ENCODE peak calls at places on chromosomes 7 and 10, in six cellular contexts. W is AG20443, R is type B pancreatic cell, L is AG09309, E is AG10803, S is skeletal muscle cell. U is an unnamed sample.

GRCh38 chr7:45677311-45677900 is 103.2 kb downstream of the ADCY1 start:
- DNase-seq in W (no peak), R (peak), L (no peak), E (no peak), S (no peak), U (no peak)

GRCh38 chr10:121521794-121522556 is 76.3 kb downstream of the FGFR2 start:
- DNase-seq in W (no peak), R (no peak), L (no peak), E (no peak), S (no peak), U (no peak)

GRCh38 chr7:50608196-50608906 is 43.1 kb upstream of the DDC start:
- DNase-seq in W (no peak), R (no peak), L (no peak), E (no peak), S (no peak), U (no peak)

GRCh38 chr10:46255696-46256355 is 31.0 kb upstream of the ANTXRL start:
- DNase-seq in W (peak), R (peak), L (no peak), E (peak), S (no peak), U (no peak)

GRCh38 chr7:101576993-101577392 is 52.1 kb downstream of the MYL10 start:
- DNase-seq in W (no peak), R (no peak), L (no peak), E (no peak), S (no peak), U (no peak)

GRCh38 chr10:68367121-68367520 is 34.4 kb upstream of the PBLD start:
- DNase-seq in W (peak), R (no peak), L (no peak), E (peak), S (no peak), U (no peak)

GRCh38 chr7:82413237-82413636 is 30.3 kb downstream of the CACNA2D1 start:
- DNase-seq in W (peak), R (no peak), L (no peak), E (peak), S (no peak), U (no peak)

GRCh38 chr10:44648691-44649090 is 262.4 kb upstream of the TMEM72 start:
- DNase-seq in W (no peak), R (no peak), L (no peak), E (peak), S (no peak), U (no peak)

GRCh38 chr7:36456548-36456947 is 66.9 kb downstream of the ANLN start:
- DNase-seq in W (no peak), R (no peak), L (no peak), E (no peak), S (no peak), U (no peak)

GRCh38 chr7:4738711-4739527 is 36.5 kb upstream of the AP5Z1 start:
- DNase-seq in W (peak), R (no peak), L (peak), E (peak), S (peak), U (peak)

GRCh38 chr10:82378146-82378545 is 503.2 kb downstream of the NRG3 start:
- DNase-seq in W (no peak), R (no peak), L (no peak), E (peak), S (peak), U (no peak)

GRCh38 chr10:43229208-43230061 is 37.4 kb downstream of the RASGEF1A start:
- DNase-seq in W (no peak), R (peak), L (no peak), E (no peak), S (no peak), U (no peak)

GRCh38 chr10:101793526-101793925 is 10.3 kb upstream of the NPM3 start:
- DNase-seq in W (no peak), R (no peak), L (no peak), E (no peak), S (no peak), U (no peak)

GRCh38 chr10:49260636-49261296 is 38.2 kb upstream of the C10orf71 start:
- DNase-seq in W (no peak), R (no peak), L (no peak), E (no peak), S (no peak), U (no peak)

GRCh38 chr7:137539111-137539715 is 195.7 kb upstream of the PTN start:
- DNase-seq in W (peak), R (no peak), L (peak), E (peak), S (peak), U (peak)

GRCh38 chr7:79334841-79335240 is 118.6 kb downstream of the MAGI2 start:
- DNase-seq in W (no peak), R (no peak), L (no peak), E (no peak), S (no peak), U (no peak)

GRCh38 chr7:11341285-11341944 is 367.7 kb downstream of the PHF14 start:
- DNase-seq in W (peak), R (no peak), L (no peak), E (peak), S (no peak), U (no peak)

GRCh38 chr7:134722786-134723322 is 56.6 kb upstream of the CALD1 start:
- DNase-seq in W (no peak), R (no peak), L (no peak), E (no peak), S (no peak), U (no peak)

GRCh38 chr7:115618676-115619075 is 411.9 kb downstream of the TFEC start:
- DNase-seq in W (peak), R (no peak), L (peak), E (peak), S (peak), U (peak)

GRCh38 chr7:87342231-87342630 is 3.2 kb upstream of the CROT start:
- DNase-seq in W (no peak), R (no peak), L (no peak), E (peak), S (no peak), U (no peak)

GRCh38 chr7:9488555-9488954 is 1055.1 kb downstream of the NXPH1 start:
- DNase-seq in W (peak), R (no peak), L (no peak), E (peak), S (peak), U (peak)

GRCh38 chr7:142313528-142313927 is 55.7 kb upstream of the PRSS58 start:
- DNase-seq in W (no peak), R (no peak), L (no peak), E (no peak), S (no peak), U (no peak)

GRCh38 chr10:130847170-130847569 is 464.4 kb downstream of the TCERG1L start:
- DNase-seq in W (no peak), R (no peak), L (no peak), E (no peak), S (no peak), U (no peak)

GRCh38 chr10:1631282-1631681 is 106.0 kb downstream of the ADARB2 start:
- DNase-seq in W (no peak), R (peak), L (no peak), E (no peak), S (no peak), U (no peak)

GRCh38 chr10:132539431-132539839 is 1.8 kb downstream of the INPP5A start:
- DNase-seq in W (no peak), R (no peak), L (no peak), E (no peak), S (no peak), U (no peak)

GRCh38 chr7:85010306-85010705 is 176.6 kb downstream of the SEMA3D start:
- DNase-seq in W (no peak), R (no peak), L (no peak), E (no peak), S (no peak), U (no peak)

GRCh38 chr7:99707096-99707495 is 27.3 kb upstream of the CYP3A5 start:
- DNase-seq in W (no peak), R (no peak), L (no peak), E (peak), S (peak), U (no peak)

GRCh38 chr7:20158684-20159083 is 58.5 kb downstream of the MACC1 start:
- DNase-seq in W (no peak), R (no peak), L (no peak), E (peak), S (no peak), U (no peak)

GRCh38 chr10:63376560-63377304 is 89.0 kb downstream of the JMJD1C start:
- DNase-seq in W (peak), R (no peak), L (peak), E (peak), S (peak), U (peak)

GRCh38 chr7:19122018-19122588 is 4.7 kb upstream of the TWIST1 start:
- DNase-seq in W (no peak), R (no peak), L (no peak), E (peak), S (no peak), U (no peak)

GRCh38 chr7:107551936-107552335 is 11.8 kb downstream of the COG5 start:
- DNase-seq in W (no peak), R (no peak), L (no peak), E (peak), S (no peak), U (no peak)

GRCh38 chr7:41333506-41333905 is 369.4 kb downstream of the INHBA start:
- DNase-seq in W (no peak), R (no peak), L (no peak), E (peak), S (peak), U (peak)

GRCh38 chr7:137992738-137993394 is 9.0 kb downstream of the CREB3L2 start:
- DNase-seq in W (peak), R (no peak), L (peak), E (peak), S (peak), U (no peak)

U was measured in AG04449.